ENCODE peak calls at places on chromosomes 11 and 22, in nine cellular contexts. B is activated T-cell treated with anti-CD3 and anti-CD28 coated beads, Interleukin-2, amount 50 U/mL, for 4 hours; F is activated naive CD4-positive, alpha-beta T cell treated with anti-CD3 and anti-CD28 coated beads, Interleukin-2, amount 50 U/mL, for 72 hours; R is lower lobe of right lung; X is naive B cell; D is activated naive CD8-positive, alpha-beta T cell treated with anti-CD3 and anti-CD28 coated beads, Interleukin-2, amount 50 U/mL, for 24 hours; N is aorta; G is stimulated activated effector memory CD8-positive, alpha-beta T cell treated with anti-CD3 and anti-CD28 coated beads, Interleukin-12 subunit alpha, Interleukin-12 subunit beta, amount 100 ng/mL, for 72 hours; T is activated CD8-positive, alpha-beta memory T cell treated with anti-CD3 and anti-CD28 coated beads, Interleukin-2, amount 10 ng/mL, durations not matched to agents 7 days and 5 days. Y is an unnamed sample.

GRCh38 chr11:78313181-78313788 is 104.3 kb downstream of the GAB2 start:
- ATAC-seq in X (no peak), T (no peak), F (no peak), B (no peak), R (peak), N (no peak), G (no peak), D (no peak), Y (no peak)

GRCh38 chr11:73001615-73002014 is 140.5 kb downstream of the FCHSD2 start:
- ATAC-seq in B (no peak), N (no peak), X (no peak), F (no peak), T (no peak), G (no peak), R (no peak), D (no peak), Y (no peak)

GRCh38 chr11:94597896-94598295 is 30.7 kb downstream of the PIWIL4 start:
- ATAC-seq in X (no peak), T (no peak), G (no peak), N (no peak), R (no peak), D (no peak), F (no peak), B (no peak), Y (no peak)

GRCh38 chr11:126485021-126485781 is 129.7 kb downstream of the ST3GAL4 start:
- ATAC-seq in B (no peak), X (peak), T (no peak), G (no peak), R (no peak), N (no peak), F (no peak), D (no peak), Y (peak)

GRCh38 chr11:5258543-5259262 is 4.1 kb upstream of the HBG2 start:
- ATAC-seq in R (no peak), B (no peak), G (no peak), X (no peak), D (no peak), F (no peak), T (no peak), N (no peak), Y (no peak)

GRCh38 chr22:34587357-34588356 is 478.3 kb upstream of the ISX start:
- ATAC-seq in D (no peak), B (no peak), N (no peak), T (no peak), F (no peak), X (no peak), R (no peak), G (no peak), Y (no peak)

GRCh38 chr11:63920870-63921417 is 4.0 kb upstream of the RCOR2 start:
- ATAC-seq in G (no peak), N (no peak), B (no peak), D (no peak), F (no peak), X (peak), R (no peak), T (no peak), Y (no peak)

GRCh38 chr11:122697636-122698167 is 42.2 kb downstream of the UBASH3B start:
- ATAC-seq in R (peak), D (peak), G (peak), B (peak), X (peak), F (peak), N (no peak), T (peak), Y (peak)

GRCh38 chr11:65891180-65892136 is 985 bp downstream of the CCDC85B start:
- ATAC-seq in B (peak), T (no peak), G (no peak), F (no peak), D (peak), X (no peak), N (no peak), R (no peak), Y (no peak)

GRCh38 chr11:128713595-128713994 is 19.7 kb downstream of the FLI1 start:
- ATAC-seq in N (no peak), G (peak), D (peak), B (no peak), R (peak), F (peak), X (peak), T (peak), Y (peak)

GRCh38 chr11:6273188-6273587 is 13.6 kb downstream of the CCKBR start:
- ATAC-seq in T (no peak), D (no peak), R (no peak), F (no peak), B (no peak), N (no peak), X (no peak), G (no peak), Y (no peak)